ENCODE peak calls at places on chromosomes 6 and 20, in seven cellular contexts. Q is HCT116, P is heart left ventricle, G is body of pancreas, C is adrenal gland, Y is A549, L is sigmoid colon. W is an unnamed sample. For H3K4me1, the result is how much of the 10 kb centered on the place peaks cover.

GRCh38 chr6:156747715-156748114 is 29.5 kb upstream of the ARID1B start:
- DNase-seq in Q (no peak), P (no peak), G (no peak), C (no peak), Y (no peak), L (no peak), W (no peak)

GRCh38 chr6:132569170-132569569 is 952 bp upstream of the TAAR6 start:
- DNase-seq in Q (no peak), P (no peak), G (no peak), C (no peak), Y (no peak), L (no peak), W (no peak)

GRCh38 chr6:134249759-134250602 is 67.9 kb downstream of the SGK1 start:
- DNase-seq in Q (no peak), P (no peak), G (no peak), C (no peak), Y (no peak), L (no peak), W (no peak)

GRCh38 chr6:169251822-169252804 is 1.5 kb downstream of the THBS2 start:
- DNase-seq in Q (no peak), P (no peak), G (no peak), C (no peak), Y (no peak), L (no peak), W (no peak)

GRCh38 chr6:87832025-87832825 is 130.2 kb upstream of the AKIRIN2 start:
- DNase-seq in Q (no peak), P (no peak), G (no peak), C (no peak), Y (no peak), L (no peak), W (no peak)

GRCh38 chr6:99613705-99614429 is 7.2 kb downstream of the PRDM13 start:
- DNase-seq in Q (no peak), P (no peak), G (no peak), C (no peak), Y (peak), L (no peak), W (no peak)

GRCh38 chr20:6028795-6029194 is 25.1 kb downstream of the LRRN4 start:
- DNase-seq in Q (no peak), P (no peak), G (no peak), C (no peak), Y (no peak), L (no peak), W (no peak)

GRCh38 chr6:109772961-109773431 is 81.9 kb downstream of the FIG4 start:
- DNase-seq in Q (no peak), P (peak), G (peak), C (peak), Y (no peak), L (no peak), W (peak)

GRCh38 chr20:8357703-8358102 is 225.6 kb downstream of the PLCB1 start:
- DNase-seq in Q (no peak), P (no peak), G (no peak), C (no peak), Y (no peak), L (no peak), W (no peak)

GRCh38 chr6:33848498-33848897 is 44.7 kb upstream of the MLN start:
- DNase-seq in Q (no peak), P (no peak), G (no peak), C (no peak), Y (no peak), L (no peak), W (no peak)

GRCh38 chr6:3131695-3132094 is 13.2 kb downstream of the BPHL start:
- DNase-seq in Q (no peak), P (no peak), G (no peak), C (no peak), Y (no peak), L (no peak), W (no peak)

GRCh38 chr20:58586565-58587093 is 64.5 kb upstream of the STX16 start:
- DNase-seq in Q (no peak), P (no peak), G (no peak), C (no peak), Y (no peak), L (peak), W (no peak)

GRCh38 chr20:47970282-47970903 is 185.1 kb upstream of the SULF2 start:
- DNase-seq in Q (no peak), P (no peak), G (no peak), C (no peak), Y (no peak), L (no peak), W (no peak)

GRCh38 chr6:88304515-88304914 is 138.4 kb upstream of the CNR1 start:
- DNase-seq in Q (no peak), P (no peak), G (no peak), C (no peak), Y (no peak), L (no peak), W (no peak)

GRCh38 chr6:37517411-37517812 is 17.7 kb upstream of the CCDC167 start:
- DNase-seq in Q (no peak), P (no peak), G (no peak), C (no peak), Y (no peak), L (no peak), W (peak)

GRCh38 chr6:87029711-87030314 is 65.1 kb downstream of the CGA start:
- DNase-seq in Q (peak), P (no peak), G (no peak), C (no peak), Y (peak), L (no peak), W (no peak)

GRCh38 chr20:47487175-47487917 is 14.3 kb upstream of the NCOA3 start:
- DNase-seq in Q (no peak), P (no peak), G (no peak), C (no peak), Y (no peak), L (no peak), W (no peak)

GRCh38 chr20:11204926-11205768 is 531.3 kb upstream of the JAG1 start:
- DNase-seq in Q (peak), P (peak), G (peak), C (peak), Y (peak), L (peak), W (peak)

GRCh38 chr6:189676-190075 is 102.6 kb upstream of the DUSP22 start:
- DNase-seq in Q (no peak), P (no peak), G (no peak), C (no peak), Y (no peak), L (no peak), W (peak)

GRCh38 chr6:133809406-133809805 is 79.5 kb upstream of the TCF21 start:
- DNase-seq in Q (no peak), P (no peak), G (no peak), C (no peak), Y (no peak), L (no peak), W (no peak)

GRCh38 chr20:35467339-35468224 is 12.2 kb downstream of the CEP250 start:
- DNase-seq in Q (peak), P (no peak), G (no peak), C (peak), Y (no peak), L (peak), W (no peak)

GRCh38 chr6:111846511-111847409 is 26.5 kb downstream of the FYN start:
- DNase-seq in Q (no peak), P (peak), G (no peak), C (no peak), Y (no peak), L (peak), W (peak)
- H3K4me1 ChIP-seq in Q (under half), P (half or more), G (under half), C (under half), Y (under half), L (under half), W (under half)

GRCh38 chr6:154154389-154154967 is 115.4 kb downstream of the OPRM1 start:
- DNase-seq in Q (peak), P (no peak), G (peak), C (peak), Y (no peak), L (peak), W (peak)

GRCh38 chr6:154157706-154158105 is 118.7 kb downstream of the OPRM1 start:
- DNase-seq in Q (no peak), P (no peak), G (no peak), C (no peak), Y (no peak), L (no peak), W (no peak)

GRCh38 chr6:154157082-154157481 is 118.0 kb downstream of the OPRM1 start:
- DNase-seq in Q (no peak), P (no peak), G (no peak), C (no peak), Y (no peak), L (no peak), W (no peak)

GRCh38 chr6:154159126-154159525 is 120.1 kb downstream of the OPRM1 start:
- DNase-seq in Q (no peak), P (no peak), G (no peak), C (no peak), Y (no peak), L (no peak), W (no peak)

GRCh38 chr6:154156135-154156948 is 117.3 kb downstream of the OPRM1 start:
- DNase-seq in Q (peak), P (no peak), G (peak), C (no peak), Y (peak), L (no peak), W (peak)
- H3K4me3 ChIP-seq in Q (no peak), P (no peak), G (no peak), C (no peak), Y (no peak), L (no peak), W (no peak)

DNA sequence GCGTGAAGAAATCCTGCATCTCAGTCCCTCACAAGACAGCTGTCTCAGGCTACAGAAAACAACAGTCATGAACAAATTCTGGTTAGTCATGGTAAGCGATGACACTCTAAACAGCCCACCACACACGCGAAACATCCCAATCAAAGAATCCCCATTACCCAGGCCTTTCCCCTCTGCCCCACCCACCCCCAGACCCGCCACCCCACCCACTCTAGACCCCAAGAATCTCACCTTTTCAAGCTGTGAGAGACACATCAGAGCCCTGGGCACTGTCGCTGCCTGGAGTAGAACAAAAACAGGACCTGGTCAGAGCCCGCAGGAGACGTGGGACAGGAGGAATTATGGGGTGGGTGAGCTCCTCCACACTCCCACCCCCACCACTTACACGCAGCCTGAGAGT is 2.7 kb downstream of the HLA-B start:
- DNase-seq in Q (no peak), P (no peak), G (no peak), C (no peak), Y (no peak), L (no peak), W (no peak)
- TF ChIP-seq POLR2A in Q (no peak), P (no peak), G (no peak), C (no peak), Y (no peak), L (no peak), W (no peak)

DNA sequence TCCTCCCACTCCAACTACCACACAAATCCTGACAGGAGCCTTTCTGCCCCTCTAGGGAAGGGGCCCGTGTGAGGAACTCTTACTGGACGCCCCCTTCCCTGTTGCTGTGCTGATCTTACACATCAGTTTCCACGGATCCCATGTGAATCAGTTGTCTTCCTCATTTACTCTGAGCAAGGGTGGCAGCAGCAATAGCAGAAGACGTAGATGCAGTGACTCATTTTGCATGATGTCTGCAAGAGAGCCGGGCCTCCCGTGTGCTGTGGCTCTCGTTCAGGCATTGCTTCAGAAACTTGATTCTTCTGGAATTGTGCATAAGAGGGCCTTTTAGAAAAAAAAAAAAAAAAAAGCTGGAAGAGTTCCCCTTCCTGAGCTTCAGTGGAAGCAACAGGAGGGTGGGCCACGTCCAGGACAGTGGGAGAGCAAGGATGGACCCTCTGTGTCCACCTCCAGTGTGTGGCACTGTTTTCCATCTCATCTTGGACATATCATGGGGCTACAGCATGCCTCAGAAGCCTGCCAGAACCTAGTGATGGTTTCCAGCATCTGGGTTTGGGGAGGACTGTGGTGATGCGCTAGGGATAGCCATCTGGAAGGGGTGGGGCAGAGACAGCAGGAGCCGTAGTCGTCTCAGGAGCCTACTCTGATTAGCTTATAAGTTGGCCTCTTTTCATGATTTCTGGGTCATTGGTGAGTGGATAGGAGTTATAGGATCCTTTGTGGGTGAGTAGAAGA is 62.1 kb downstream of the FOXO3 start:
- DNase-seq in Q (no peak), P (peak), G (no peak), C (no peak), Y (no peak), L (peak), W (no peak)
- H3K4me1 ChIP-seq in Q (under half), P (half or more), G (half or more), C (under half), Y (under half), L (half or more), W (under half)

GRCh38 chr20:25495189-25495824 is 87.8 kb downstream of the GINS1 start:
- DNase-seq in Q (no peak), P (no peak), G (no peak), C (no peak), Y (no peak), L (no peak), W (no peak)
- H3K4me3 ChIP-seq in Q (no peak), P (no peak), G (no peak), C (no peak), Y (no peak), L (no peak), W (no peak)

GRCh38 chr6:14108571-14109410 is 8.8 kb upstream of the CD83 start:
- DNase-seq in Q (no peak), P (no peak), G (no peak), C (no peak), Y (no peak), L (no peak), W (peak)
- TF ChIP-seq POLR2A in Q (no peak), P (no peak), G (no peak), C (no peak), Y (no peak), L (no peak), W (no peak)

GRCh38 chr20:433300-433975 is 25.3 kb downstream of the RBCK1 start:
- DNase-seq in Q (no peak), P (no peak), G (no peak), C (no peak), Y (no peak), L (no peak), W (no peak)
- H3K4me1 ChIP-seq in Q (under half), P (under half), G (under half), C (under half), Y (under half), L (under half), W (under half)